ENCODE peak calls at places on chromosomes 4 and X, in five cellular contexts. One of them, this sample, is unnamed.

GRCh38 chrX:154799554-154800348 is 5.5 kb downstream of the MPP1 start:
- DNase-seq in prostate gland: peak; percentile 37
- DNase-seq in A549: peak; percentile 73
- DNase-seq in Peyer's patch: no peak
- DNase-seq in GM12878: no peak
- DNase-seq in this sample: no peak

GRCh38 chrX:40065291-40066046 is 32.3 kb downstream of the BCOR start:
- DNase-seq in prostate gland: no peak
- DNase-seq in A549: no peak
- DNase-seq in Peyer's patch: no peak
- DNase-seq in GM12878: no peak
- DNase-seq in this sample: no peak

GRCh38 chr4:140049924-140050681 is 103.9 kb downstream of the MAML3 start:
- DNase-seq in prostate gland: no peak
- DNase-seq in A549: peak; percentile 53
- DNase-seq in Peyer's patch: no peak
- DNase-seq in GM12878: no peak
- DNase-seq in this sample: no peak

GRCh38 chrX:56802921-56803848 is 74.1 kb downstream of the NBDY start:
- DNase-seq in prostate gland: peak; percentile 25
- DNase-seq in A549: no peak
- DNase-seq in Peyer's patch: peak; percentile 40
- DNase-seq in GM12878: peak; percentile 77
- DNase-seq in this sample: no peak

GRCh38 chrX:39605866-39606265 is 491.9 kb downstream of the BCOR start:
- DNase-seq in prostate gland: no peak
- DNase-seq in A549: no peak
- DNase-seq in Peyer's patch: no peak
- DNase-seq in GM12878: no peak
- DNase-seq in this sample: no peak

GRCh38 chrX:50161143-50161542 is 39.7 kb downstream of the AKAP4 start:
- DNase-seq in prostate gland: no peak
- DNase-seq in A549: no peak
- DNase-seq in Peyer's patch: no peak
- DNase-seq in GM12878: no peak
- DNase-seq in this sample: no peak

GRCh38 chrX:107118322-107119147 is at the start of gene RBM41:
- DNase-seq in prostate gland: peak; percentile 82
- DNase-seq in A549: peak; percentile 36
- DNase-seq in Peyer's patch: peak; percentile 77
- DNase-seq in GM12878: peak; percentile 31
- DNase-seq in this sample: peak; percentile 71

GRCh38 chrX:49919617-49920016 is 2.8 kb upstream of the CLCN5 start:
- DNase-seq in prostate gland: no peak
- DNase-seq in A549: peak; percentile 8
- DNase-seq in Peyer's patch: no peak
- DNase-seq in GM12878: no peak
- DNase-seq in this sample: peak; percentile 13

GRCh38 chr4:184282251-184282713 is 64.6 kb upstream of the ENPP6 start:
- DNase-seq in prostate gland: peak; percentile 60
- DNase-seq in A549: no peak
- DNase-seq in Peyer's patch: peak; percentile 65
- DNase-seq in GM12878: peak; percentile 80
- DNase-seq in this sample: no peak

GRCh38 chr4:64899563-64899962 is 490.3 kb upstream of the TECRL start:
- DNase-seq in prostate gland: no peak
- DNase-seq in A549: no peak
- DNase-seq in Peyer's patch: no peak
- DNase-seq in GM12878: no peak
- DNase-seq in this sample: no peak

GRCh38 chr4:151460434-151460833 is 51.5 kb downstream of the FHIP1A start:
- DNase-seq in prostate gland: no peak
- DNase-seq in A549: no peak
- DNase-seq in Peyer's patch: no peak
- DNase-seq in GM12878: no peak
- DNase-seq in this sample: no peak

GRCh38 chr4:151459380-151459779 is 50.4 kb downstream of the FHIP1A start:
- DNase-seq in prostate gland: no peak
- DNase-seq in A549: no peak
- DNase-seq in Peyer's patch: no peak
- DNase-seq in GM12878: no peak
- DNase-seq in this sample: no peak

GRCh38 chr4:151458148-151458547 is 49.2 kb downstream of the FHIP1A start:
- DNase-seq in prostate gland: no peak
- DNase-seq in A549: no peak
- DNase-seq in Peyer's patch: no peak
- DNase-seq in GM12878: no peak
- DNase-seq in this sample: no peak

GRCh38 chr4:151454513-151454912 is 45.5 kb downstream of the FHIP1A start:
- DNase-seq in prostate gland: no peak
- DNase-seq in A549: no peak
- DNase-seq in Peyer's patch: no peak
- DNase-seq in GM12878: no peak
- DNase-seq in this sample: no peak

GRCh38 chr4:151455212-151455611 is 46.2 kb downstream of the FHIP1A start:
- DNase-seq in prostate gland: no peak
- DNase-seq in A549: no peak
- DNase-seq in Peyer's patch: no peak
- DNase-seq in GM12878: no peak
- DNase-seq in this sample: no peak
- TF ChIP-seq POLR2A in prostate gland: no peak
- TF ChIP-seq POLR2A in A549: no peak
- TF ChIP-seq POLR2A in Peyer's patch: no peak
- TF ChIP-seq POLR2A in GM12878: no peak
- TF ChIP-seq POLR2A in this sample: no peak

DNA sequence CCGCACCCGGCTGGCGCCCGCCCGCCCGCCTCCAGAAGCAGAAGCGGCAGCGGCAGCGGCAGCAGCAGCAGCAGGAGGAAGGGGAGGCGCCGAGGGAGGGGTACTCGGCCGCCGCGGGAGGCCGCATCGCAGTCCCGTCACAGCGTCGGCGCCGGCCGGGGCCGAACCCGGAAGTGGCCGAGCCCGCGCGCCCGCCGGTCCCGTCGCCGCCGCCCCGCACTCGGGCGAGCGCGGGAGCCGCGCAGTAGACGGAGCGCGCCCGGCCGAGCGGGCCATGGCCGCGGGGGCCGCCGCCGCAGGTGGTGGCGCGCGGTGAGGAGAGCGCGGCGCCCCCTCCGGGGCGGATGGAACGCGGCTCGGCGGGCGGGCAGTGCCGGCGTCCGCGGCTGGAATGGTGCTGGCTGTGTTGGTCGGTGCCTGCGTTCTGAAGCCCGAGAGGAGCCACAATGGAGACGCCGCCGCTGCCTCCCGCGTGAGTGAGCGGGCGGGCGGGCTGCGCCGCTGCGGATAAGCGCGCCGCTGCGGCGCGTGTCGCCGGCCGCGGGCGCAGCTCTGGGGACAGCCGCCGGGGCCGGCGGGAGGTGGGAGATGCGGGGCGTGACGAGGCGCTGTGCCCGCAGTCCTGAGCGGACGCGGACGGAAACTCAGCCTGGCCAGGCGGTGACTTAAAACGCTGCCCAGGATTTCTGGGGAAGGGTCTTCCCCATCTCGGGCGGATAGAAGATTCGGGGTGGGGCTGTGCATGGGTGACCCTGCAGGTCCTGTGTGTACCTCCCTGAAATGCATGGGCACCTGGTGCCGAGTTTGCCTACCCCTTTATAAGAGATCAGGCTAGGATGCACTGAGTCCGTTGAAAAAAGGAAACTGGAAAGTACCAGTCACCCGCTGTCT is at the start of gene KLHL2:
- DNase-seq in prostate gland: peak; percentile 78
- DNase-seq in A549: peak; percentile 35
- DNase-seq in Peyer's patch: peak; percentile 89
- DNase-seq in GM12878: no peak
- DNase-seq in this sample: peak; percentile 93
- TF ChIP-seq CTCF in prostate gland: no peak
- TF ChIP-seq CTCF in A549: no peak
- TF ChIP-seq CTCF in Peyer's patch: peak; percentile 4
- TF ChIP-seq CTCF in GM12878: no peak
- TF ChIP-seq CTCF in this sample: no peak

DNA sequence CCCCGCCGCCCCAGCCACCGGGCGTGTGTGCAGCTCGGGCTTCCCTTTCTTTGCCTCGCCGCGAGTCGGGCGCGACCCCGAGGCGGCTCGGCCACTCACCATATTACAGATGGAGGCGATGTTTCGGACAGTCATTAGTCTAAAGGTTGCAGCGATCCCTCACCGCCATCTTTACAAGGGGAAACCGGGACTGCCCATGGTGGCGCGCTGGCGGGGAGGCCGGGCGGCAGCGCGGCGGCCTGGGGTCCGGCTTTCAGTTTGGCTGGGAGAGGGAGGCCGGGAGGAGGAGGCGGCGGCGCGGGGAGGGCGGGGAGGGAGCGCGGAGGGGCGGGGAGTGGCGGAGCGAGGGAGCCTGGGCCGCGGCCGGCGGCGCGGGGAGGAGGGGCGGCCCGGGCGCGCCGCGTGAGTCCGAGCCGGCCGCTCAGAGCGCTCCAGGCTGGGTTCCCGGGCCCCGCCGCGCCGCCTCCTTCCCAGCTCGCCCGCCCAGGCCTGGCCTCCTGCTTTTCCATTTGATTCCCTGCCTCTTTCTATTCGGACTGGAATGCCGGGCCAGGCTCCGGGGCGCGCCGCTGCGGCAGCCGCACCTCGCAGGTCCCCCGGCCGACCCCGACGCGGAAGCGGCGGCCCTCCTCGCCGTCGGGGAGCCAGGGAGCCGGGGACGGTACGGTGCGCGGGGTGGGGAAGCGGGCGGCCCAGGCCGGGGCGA is at the start of gene USP46:
- DNase-seq in prostate gland: peak; percentile 67
- DNase-seq in A549: peak; percentile 43
- DNase-seq in Peyer's patch: peak; percentile 89
- DNase-seq in GM12878: no peak
- DNase-seq in this sample: peak; percentile 49
- TF ChIP-seq POLR2A in prostate gland: peak; percentile 29
- TF ChIP-seq POLR2A in A549: peak; percentile 43
- TF ChIP-seq POLR2A in Peyer's patch: peak; percentile 33
- TF ChIP-seq POLR2A in GM12878: peak; percentile 84
- TF ChIP-seq POLR2A in this sample: no peak

GRCh38 chrX:55206152-55206941 is 13.8 kb upstream of the PAGE5 start:
- DNase-seq in prostate gland: no peak
- DNase-seq in A549: no peak
- DNase-seq in Peyer's patch: no peak
- DNase-seq in GM12878: no peak
- DNase-seq in this sample: no peak

GRCh38 chrX:55210931-55211677 is 9.0 kb upstream of the PAGE5 start:
- DNase-seq in prostate gland: no peak
- DNase-seq in A549: no peak
- DNase-seq in Peyer's patch: no peak
- DNase-seq in GM12878: no peak
- DNase-seq in this sample: no peak
- TF ChIP-seq CTCF in prostate gland: no peak
- TF ChIP-seq CTCF in A549: no peak
- TF ChIP-seq CTCF in Peyer's patch: no peak
- TF ChIP-seq CTCF in GM12878: no peak
- TF ChIP-seq CTCF in this sample: no peak

DNA sequence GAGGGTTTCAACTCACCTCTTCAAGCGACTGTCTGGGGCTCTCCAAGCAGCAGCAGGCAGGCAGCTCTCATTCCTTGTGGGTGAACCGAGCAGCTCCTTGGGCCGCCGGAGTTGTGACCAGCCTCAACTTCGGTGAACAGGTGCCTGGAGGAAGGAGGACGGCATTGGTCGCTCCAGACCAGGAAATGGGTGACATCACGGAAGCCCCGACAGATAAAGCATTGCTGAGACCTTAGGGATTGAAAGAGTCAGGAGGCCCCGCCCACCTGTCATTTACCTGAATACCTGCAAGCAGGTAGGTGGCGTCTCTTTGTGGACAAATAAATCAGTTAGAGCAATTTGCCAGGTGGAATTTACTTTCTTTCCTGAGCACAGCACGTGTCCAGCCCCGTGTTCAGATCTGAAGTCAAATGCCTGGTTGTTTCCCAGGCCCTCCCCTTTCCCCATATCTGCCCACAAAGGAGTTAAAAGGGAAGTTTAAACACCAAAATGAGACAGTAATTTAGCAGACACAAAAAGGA is at the start of gene LNX1:
- DNase-seq in prostate gland: peak; percentile 94
- DNase-seq in A549: no peak
- DNase-seq in Peyer's patch: peak; percentile 93
- DNase-seq in GM12878: no peak
- DNase-seq in this sample: peak; percentile 89
- TF ChIP-seq POLR2A in prostate gland: peak; percentile 87
- TF ChIP-seq POLR2A in A549: no peak
- TF ChIP-seq POLR2A in Peyer's patch: peak; percentile 98
- TF ChIP-seq POLR2A in GM12878: no peak
- TF ChIP-seq POLR2A in this sample: no peak

GRCh38 chrX:73447311-73447794 is 500 bp downstream of the CDX4 start:
- DNase-seq in prostate gland: no peak
- DNase-seq in A549: no peak
- DNase-seq in Peyer's patch: no peak
- DNase-seq in GM12878: no peak
- DNase-seq in this sample: no peak
- TF ChIP-seq CTCF in prostate gland: no peak
- TF ChIP-seq CTCF in A549: no peak
- TF ChIP-seq CTCF in Peyer's patch: no peak
- TF ChIP-seq CTCF in GM12878: no peak
- TF ChIP-seq CTCF in this sample: no peak